ENCODE peak calls at places on chromosomes 4 and X, in ten cellular contexts. O, G, M, S, N, X, P, D, Y and F are unnamed samples.

GRCh38 chr4:150211016-150211415 is 132.8 kb downstream of the DCLK2 start:
- DNase-seq in O (no peak), G (no peak), M (no peak), S (no peak), N (no peak), X (peak), P (no peak), D (no peak), Y (no peak), F (no peak)

GRCh38 chrX:302975-303374 is 15.6 kb downstream of the GTPBP6 start:
- DNase-seq in O (peak), G (no peak), M (no peak), S (no peak), N (no peak), X (no peak), P (no peak), D (no peak), Y (no peak), F (no peak)

GRCh38 chr4:8904666-8905065 is 33.0 kb upstream of the HMX1 start:
- DNase-seq in O (peak), G (no peak), M (no peak), S (no peak), N (no peak), X (no peak), P (no peak), D (no peak), Y (no peak), F (no peak)

GRCh38 chr4:25075129-25075528 is 44.4 kb upstream of the LGI2 start:
- DNase-seq in O (no peak), G (no peak), M (no peak), S (no peak), N (no peak), X (no peak), P (no peak), D (no peak), Y (no peak), F (no peak)

GRCh38 chrX:134544614-134545255 is 84.8 kb downstream of the HPRT1 start:
- DNase-seq in O (no peak), G (no peak), M (no peak), S (no peak), N (no peak), X (no peak), P (no peak), D (no peak), Y (no peak), F (no peak)

GRCh38 chrX:68018248-68019203 is 414.8 kb downstream of the OPHN1 start:
- DNase-seq in O (no peak), G (no peak), M (peak), S (no peak), N (no peak), X (peak), P (no peak), D (peak), Y (no peak), F (no peak)

GRCh38 chrX:46912673-46913491 is 661 bp downstream of the JADE3 start:
- DNase-seq in O (peak), G (no peak), M (peak), S (peak), N (peak), X (peak), P (no peak), D (no peak), Y (no peak), F (peak)

GRCh38 chrX:111868726-111869638 is 7.0 kb upstream of the TRPC5OS start:
- DNase-seq in O (no peak), G (no peak), M (peak), S (no peak), N (no peak), X (peak), P (no peak), D (no peak), Y (no peak), F (no peak)

GRCh38 chr4:34636623-34637022 is 1607.7 kb downstream of the ARAP2 start:
- DNase-seq in O (no peak), G (no peak), M (no peak), S (no peak), N (no peak), X (no peak), P (no peak), D (no peak), Y (no peak), F (no peak)

GRCh38 chrX:10350991-10351390 is 194.2 kb downstream of the CLCN4 start:
- DNase-seq in O (no peak), G (no peak), M (peak), S (no peak), N (no peak), X (no peak), P (no peak), D (no peak), Y (no peak), F (no peak)

GRCh38 chr4:119794681-119795080 is 166.1 kb upstream of the PDE5A start:
- DNase-seq in O (no peak), G (no peak), M (no peak), S (no peak), N (no peak), X (no peak), P (no peak), D (no peak), Y (no peak), F (no peak)

GRCh38 chr4:102440498-102440897 is 60.7 kb upstream of the NFKB1 start:
- DNase-seq in O (no peak), G (no peak), M (no peak), S (no peak), N (no peak), X (no peak), P (no peak), D (no peak), Y (no peak), F (no peak)

GRCh38 chr4:57104706-57105560 is 5.3 kb downstream of the IGFBP7 start:
- DNase-seq in O (no peak), G (no peak), M (no peak), S (no peak), N (no peak), X (no peak), P (no peak), D (no peak), Y (no peak), F (no peak)

GRCh38 chrX:70444326-70445196 is at the start of gene DLG3:
- DNase-seq in O (no peak), G (no peak), M (peak), S (no peak), N (peak), X (peak), P (no peak), D (no peak), Y (no peak), F (no peak)

GRCh38 chr4:163356104-163356503 is 12.4 kb downstream of the NPY5R start:
- DNase-seq in O (no peak), G (no peak), M (no peak), S (no peak), N (no peak), X (no peak), P (no peak), D (no peak), Y (no peak), F (no peak)

GRCh38 chr4:84995386-84995785 is 28.9 kb upstream of the WDFY3 start:
- DNase-seq in O (no peak), G (no peak), M (no peak), S (no peak), N (no peak), X (no peak), P (no peak), D (no peak), Y (no peak), F (no peak)

GRCh38 chrX:112513154-112513553 is 166.6 kb downstream of the LHFPL1 start:
- DNase-seq in O (no peak), G (no peak), M (no peak), S (no peak), N (no peak), X (no peak), P (no peak), D (no peak), Y (no peak), F (no peak)

GRCh38 chr4:26021417-26022345 is 107.7 kb downstream of the SMIM20 start:
- DNase-seq in O (no peak), G (no peak), M (no peak), S (no peak), N (no peak), X (no peak), P (no peak), D (no peak), Y (no peak), F (no peak)

GRCh38 chr4:26431461-26432165 is 58.7 kb downstream of the CCKAR start:
- DNase-seq in O (no peak), G (no peak), M (no peak), S (no peak), N (no peak), X (no peak), P (no peak), D (no peak), Y (no peak), F (no peak)

GRCh38 chrX:48897157-48897620 is 379 bp downstream of the TIMM17B start:
- DNase-seq in O (peak), G (peak), M (peak), S (peak), N (peak), X (peak), P (no peak), D (peak), Y (peak), F (peak)

GRCh38 chrX:115913575-115913974 is 257.0 kb upstream of the AGTR2 start:
- DNase-seq in O (no peak), G (no peak), M (no peak), S (no peak), N (no peak), X (no peak), P (no peak), D (no peak), Y (no peak), F (no peak)

GRCh38 chrX:7083021-7083420 is 64.5 kb upstream of the STS start:
- DNase-seq in O (no peak), G (no peak), M (no peak), S (no peak), N (no peak), X (no peak), P (no peak), D (no peak), Y (no peak), F (no peak)

GRCh38 chrX:39869846-39870601 is 227.7 kb downstream of the BCOR start:
- DNase-seq in O (no peak), G (no peak), M (peak), S (peak), N (peak), X (no peak), P (peak), D (no peak), Y (peak), F (peak)

GRCh38 chrX:85622635-85623034 is 243.2 kb upstream of the POF1B start:
- DNase-seq in O (no peak), G (no peak), M (no peak), S (no peak), N (no peak), X (no peak), P (no peak), D (no peak), Y (no peak), F (no peak)

GRCh38 chr4:39528056-39528465 is 822 bp upstream of the UGDH start:
- DNase-seq in O (no peak), G (no peak), M (peak), S (no peak), N (no peak), X (peak), P (no peak), D (no peak), Y (no peak), F (no peak)

GRCh38 chr4:99856166-99856565 is 38.1 kb downstream of the LAMTOR3 start:
- DNase-seq in O (no peak), G (peak), M (peak), S (no peak), N (no peak), X (no peak), P (peak), D (no peak), Y (no peak), F (no peak)

GRCh38 chr4:1578968-1579833 is 104.9 kb downstream of the FAM53A start:
- DNase-seq in O (peak), G (no peak), M (peak), S (peak), N (peak), X (peak), P (no peak), D (peak), Y (peak), F (peak)

GRCh38 chr4:55035892-55036291 is 89.5 kb downstream of the KDR start:
- DNase-seq in O (no peak), G (no peak), M (no peak), S (no peak), N (no peak), X (no peak), P (no peak), D (no peak), Y (no peak), F (no peak)

GRCh38 chrX:71532078-71532752 is 689 bp upstream of the OGT start:
- DNase-seq in O (no peak), G (peak), M (peak), S (peak), N (peak), X (peak), P (peak), D (no peak), Y (peak), F (peak)

GRCh38 chr4:40506492-40506891 is 123.2 kb downstream of the RBM47 start:
- DNase-seq in O (no peak), G (no peak), M (no peak), S (no peak), N (no peak), X (no peak), P (no peak), D (no peak), Y (no peak), F (no peak)

GRCh38 chrX:115183980-115184379 is 5.2 kb upstream of the RBMXL3 start:
- DNase-seq in O (no peak), G (no peak), M (peak), S (no peak), N (no peak), X (no peak), P (no peak), D (no peak), Y (no peak), F (no peak)

GRCh38 chr4:19399001-19399400 is 852.7 kb upstream of the SLIT2 start:
- DNase-seq in O (no peak), G (no peak), M (peak), S (no peak), N (no peak), X (no peak), P (no peak), D (no peak), Y (no peak), F (no peak)

GRCh38 chrX:20056704-20057103 is 60.0 kb downstream of the MAP7D2 start:
- DNase-seq in O (no peak), G (no peak), M (peak), S (no peak), N (no peak), X (no peak), P (peak), D (no peak), Y (no peak), F (no peak)